ENCODE peak calls at places on chromosome 16, in nine cellular contexts. F is BE2C, G is Peyer's patch, Q is Caco-2, N is bronchial epithelial cell, O is lung, B is Calu3, H is neural crest cell, R is tibial artery. A is an unnamed sample.

GRCh38 chr16:11783319-11784047 is 13.6 kb downstream of the ZC3H7A start:
- DNase-seq in B (peak), O (no peak), F (no peak), H (no peak), G (peak), N (peak), R (no peak), Q (no peak), A (peak)

GRCh38 chr16:16083421-16084156 is 134.2 kb downstream of the ABCC1 start:
- DNase-seq in Q (no peak), N (peak), R (no peak), H (no peak), F (peak), B (peak), G (no peak), O (no peak), A (no peak)

GRCh38 chr16:11394593-11394960 is 49.3 kb downstream of the RMI2 start:
- DNase-seq in B (no peak), F (no peak), O (no peak), R (no peak), G (no peak), N (no peak), H (no peak), Q (no peak), A (no peak)

GRCh38 chr16:59412275-59412841 is 678.2 kb upstream of the GOT2 start:
- DNase-seq in B (no peak), N (no peak), H (no peak), R (no peak), Q (no peak), O (no peak), F (no peak), G (no peak), A (no peak)

GRCh38 chr16:29678691-29679267 is at the start of gene QPRT:
- DNase-seq in H (peak), Q (peak), R (no peak), B (no peak), O (no peak), F (peak), N (no peak), G (no peak), A (no peak)

GRCh38 chr16:10729649-10730048 is 14.0 kb upstream of the NUBP1 start:
- DNase-seq in B (peak), N (peak), Q (no peak), G (no peak), F (peak), O (peak), H (no peak), R (no peak), A (no peak)

GRCh38 chr16:70694088-70694487 is 8.2 kb upstream of the MTSS2 start:
- DNase-seq in Q (peak), B (no peak), G (no peak), R (no peak), N (peak), H (no peak), O (no peak), F (no peak), A (no peak)

GRCh38 chr16:49489686-49490320 is 116.2 kb downstream of the C16orf78 start:
- DNase-seq in Q (no peak), F (no peak), G (no peak), N (no peak), R (peak), H (no peak), O (no peak), B (no peak), A (no peak)

GRCh38 chr16:65176603-65177002 is 54.7 kb upstream of the CDH11 start:
- DNase-seq in G (no peak), Q (no peak), N (no peak), R (no peak), H (no peak), F (no peak), B (no peak), O (peak), A (no peak)

DNA sequence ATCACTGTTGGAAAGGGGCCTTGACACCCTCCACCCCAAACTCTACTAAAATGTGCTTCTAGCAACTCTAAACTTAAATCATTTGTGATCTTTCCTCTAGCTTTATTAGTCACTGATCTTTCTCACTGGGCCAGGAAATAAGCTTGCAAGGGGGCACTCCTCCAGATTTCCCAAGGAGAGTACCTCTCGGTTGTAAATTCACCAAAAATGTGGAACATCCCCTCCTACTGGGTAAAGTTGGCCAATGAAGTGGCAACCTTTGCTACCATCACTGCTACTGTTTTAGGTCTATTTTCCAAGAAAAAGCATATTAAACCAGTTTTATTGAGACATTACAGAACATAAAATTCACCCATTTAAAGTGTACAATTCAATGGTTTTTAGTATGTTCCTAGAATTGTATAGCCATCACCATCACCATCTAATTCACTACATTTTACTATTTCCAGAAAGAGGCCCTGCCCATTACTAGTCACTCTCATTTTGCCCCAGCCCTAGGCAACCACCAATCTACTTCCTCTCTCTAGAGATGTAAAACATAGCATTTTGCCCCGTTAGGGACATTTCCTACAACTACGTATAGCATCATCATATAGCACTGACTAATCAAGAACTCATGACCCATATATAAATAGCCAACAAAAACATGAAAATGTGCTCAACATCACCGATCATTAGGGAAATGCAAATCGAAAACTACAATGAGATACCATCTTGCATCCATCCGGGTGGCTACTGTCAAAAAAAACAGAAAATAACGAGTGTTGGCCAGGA is 44.6 kb upstream of the ADCY9 start:
- DNase-seq in G (no peak), O (no peak), B (no peak), F (no peak), H (no peak), R (no peak), Q (no peak), N (no peak), A (no peak)
- TF ChIP-seq CTCF in G (no peak), O (no peak), B (no peak), F (no peak), H (no peak), R (no peak), Q (no peak), N (no peak), A (no peak)

GRCh38 chr16:72532896-72533295 is 360.9 kb upstream of the PMFBP1 start:
- DNase-seq in R (no peak), G (no peak), Q (no peak), F (no peak), N (no peak), H (no peak), O (no peak), B (no peak), A (no peak)

GRCh38 chr16:72530434-72530833 is 358.5 kb upstream of the PMFBP1 start:
- DNase-seq in H (no peak), R (no peak), B (no peak), N (peak), G (no peak), Q (no peak), F (no peak), O (no peak), A (no peak)
- TF ChIP-seq CTCF in H (no peak), R (no peak), B (no peak), N (peak), G (no peak), Q (no peak), F (no peak), O (no peak), A (no peak)

DNA sequence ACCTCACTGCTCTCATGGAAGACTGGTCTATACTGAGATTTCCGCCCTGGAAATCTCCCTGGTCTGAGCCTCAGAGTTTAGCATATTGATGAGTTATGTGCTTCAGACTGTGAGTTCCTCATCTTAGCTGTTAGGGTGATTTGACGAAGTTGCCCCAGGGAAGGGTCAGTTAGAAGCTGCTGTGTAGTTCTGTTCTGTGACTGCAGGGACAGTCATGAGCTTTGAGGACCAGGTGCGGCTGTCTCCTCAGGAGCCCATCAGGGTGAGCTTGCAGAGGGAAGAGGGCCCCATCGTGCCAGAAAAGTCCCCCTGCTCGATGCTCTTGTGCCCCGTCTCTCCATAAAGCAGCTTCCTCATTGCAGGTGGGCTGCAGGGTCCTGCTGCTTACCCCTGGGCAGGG is 28.3 kb upstream of the IL17C start:
- DNase-seq in R (no peak), H (no peak), Q (no peak), O (no peak), B (no peak), N (no peak), F (no peak), G (no peak), A (no peak)
- TF ChIP-seq CTCF in R (no peak), H (peak), Q (peak), O (no peak), B (peak), N (peak), F (peak), G (no peak), A (no peak)

GRCh38 chr16:55759983-55760664 is 72.8 kb downstream of the CES1 start:
- DNase-seq in H (peak), Q (peak), O (peak), F (no peak), G (no peak), N (no peak), B (no peak), R (no peak), A (no peak)
- TF ChIP-seq CTCF in H (no peak), Q (no peak), O (no peak), F (no peak), G (no peak), N (no peak), B (no peak), R (no peak), A (no peak)

DNA sequence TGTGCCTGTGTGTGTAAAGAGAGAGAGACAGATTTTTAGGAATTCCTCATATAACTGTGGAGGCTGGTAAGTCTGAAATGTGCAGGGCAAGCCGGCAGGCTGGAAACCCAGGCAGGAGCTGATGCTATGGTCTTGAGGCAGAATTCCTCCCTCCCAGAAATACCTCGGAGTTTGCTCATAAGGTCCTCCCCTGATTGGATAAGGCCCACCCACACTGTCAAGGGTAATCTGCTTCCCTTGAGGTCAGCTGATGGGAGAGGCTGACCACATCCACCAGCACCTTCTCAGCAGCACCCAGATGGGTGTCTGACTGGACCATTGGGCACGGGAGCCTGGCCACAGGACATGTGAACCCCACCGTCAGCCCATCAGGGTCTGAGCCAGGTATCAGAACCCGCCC is 42.4 kb downstream of the C16orf95 start:
- DNase-seq in Q (no peak), H (no peak), B (no peak), N (no peak), O (no peak), R (no peak), F (no peak), G (no peak), A (no peak)
- TF ChIP-seq CTCF in Q (no peak), H (no peak), B (no peak), N (no peak), O (no peak), R (no peak), F (no peak), G (no peak), A (no peak)

GRCh38 chr16:78126662-78127061 is 27.2 kb downstream of the WWOX start:
- DNase-seq in O (no peak), G (no peak), Q (no peak), R (no peak), F (no peak), N (no peak), B (no peak), H (no peak), A (no peak)

GRCh38 chr16:78125112-78125844 is 25.8 kb downstream of the WWOX start:
- DNase-seq in G (no peak), H (no peak), F (no peak), B (no peak), O (no peak), R (no peak), Q (no peak), N (no peak), A (no peak)

GRCh38 chr16:78118469-78119025 is 19.1 kb downstream of the WWOX start:
- DNase-seq in G (no peak), H (no peak), O (no peak), N (no peak), B (no peak), Q (no peak), F (no peak), R (no peak), A (no peak)

GRCh38 chr16:78127130-78127529 is 27.7 kb downstream of the WWOX start:
- DNase-seq in R (no peak), O (no peak), H (no peak), B (no peak), Q (no peak), F (no peak), N (no peak), G (no peak), A (no peak)

DNA sequence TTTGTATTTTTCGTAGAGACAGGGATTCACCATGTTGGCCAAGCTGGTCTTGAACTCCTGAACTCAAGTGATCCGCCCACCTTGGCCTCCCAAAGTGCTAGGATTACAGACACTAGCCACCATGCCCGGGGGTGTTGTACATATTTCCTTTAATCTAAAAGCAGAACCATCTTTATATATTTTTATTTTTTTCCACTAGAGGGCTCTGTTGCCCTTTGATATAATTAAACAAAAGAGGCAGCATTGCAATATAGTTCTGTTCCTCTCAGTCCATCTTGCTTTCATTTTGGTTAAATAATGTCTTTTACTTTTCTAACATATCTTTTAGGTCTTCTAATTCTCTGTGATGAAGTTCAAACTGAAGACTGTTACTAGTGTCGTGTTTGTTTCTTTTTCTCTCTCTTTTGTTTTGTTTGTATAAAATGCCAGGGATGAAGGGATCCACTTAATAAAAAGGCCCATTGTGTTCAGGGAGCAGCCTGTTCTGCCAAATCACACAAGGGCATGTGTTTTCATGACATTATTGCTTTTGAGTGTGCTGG is 23.4 kb downstream of the WWOX start:
- DNase-seq in Q (no peak), R (no peak), G (no peak), N (peak), B (peak), F (peak), H (no peak), O (no peak), A (no peak)
- TF ChIP-seq CTCF in Q (peak), R (peak), G (peak), N (peak), B (peak), F (peak), H (peak), O (peak), A (peak)

DNA sequence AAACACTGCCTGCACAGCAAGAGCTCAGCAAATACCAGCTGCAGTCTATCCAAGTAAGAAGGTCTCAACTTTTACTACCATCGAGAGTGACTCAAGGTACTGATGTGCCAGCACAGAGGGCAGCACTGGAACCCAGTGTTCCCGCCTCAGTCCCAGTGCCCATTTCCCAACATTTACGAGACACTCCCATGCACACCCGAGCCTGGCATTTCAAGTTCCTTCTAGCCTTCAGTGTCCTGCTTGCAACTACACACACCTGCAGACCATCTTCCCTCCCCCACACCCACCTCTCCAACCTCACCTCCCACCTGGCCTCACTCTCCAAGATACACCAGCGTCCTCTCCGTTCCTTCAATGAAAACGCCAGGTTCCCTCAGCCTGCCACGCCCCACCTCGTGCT is 3.2 kb downstream of the KLHDC4 start:
- DNase-seq in R (no peak), G (no peak), B (no peak), O (no peak), H (no peak), Q (no peak), F (no peak), N (no peak), A (no peak)
- TF ChIP-seq CTCF in R (no peak), G (no peak), B (no peak), O (no peak), H (no peak), Q (no peak), F (no peak), N (no peak), A (no peak)

A was measured in natural killer cell.